ENCODE peak calls at places on chromosomes 3 and 15, in six cellular contexts. One of them, this sample, is unnamed.

GRCh38 chr3:28850186-28850585 is 430.7 kb upstream of the RBMS3 start:
- DNase-seq in stomach: no peak
- DNase-seq in transverse colon: no peak
- DNase-seq in dorsolateral prefrontal cortex: no peak
- DNase-seq in AG04450: no peak
- DNase-seq in PC-3: no peak
- DNase-seq in this sample: no peak

GRCh38 chr15:82043726-82044372 is 2.0 kb downstream of the MEX3B start:
- DNase-seq in stomach: no peak
- DNase-seq in transverse colon: peak; percentile 10
- DNase-seq in dorsolateral prefrontal cortex: peak; percentile 41
- DNase-seq in AG04450: no peak
- DNase-seq in PC-3: no peak
- DNase-seq in this sample: no peak

GRCh38 chr3:122389892-122390291 is 5.9 kb downstream of the FAM162A start:
- DNase-seq in stomach: no peak
- DNase-seq in transverse colon: no peak
- DNase-seq in dorsolateral prefrontal cortex: no peak
- DNase-seq in AG04450: no peak
- DNase-seq in PC-3: no peak
- DNase-seq in this sample: no peak

GRCh38 chr15:45441036-45441435 is 62.7 kb upstream of the GATM start:
- DNase-seq in stomach: no peak
- DNase-seq in transverse colon: no peak
- DNase-seq in dorsolateral prefrontal cortex: no peak
- DNase-seq in AG04450: no peak
- DNase-seq in PC-3: no peak
- DNase-seq in this sample: no peak

GRCh38 chr3:31250116-31250813 is 282.5 kb upstream of the STT3B start:
- DNase-seq in stomach: no peak
- DNase-seq in transverse colon: no peak
- DNase-seq in dorsolateral prefrontal cortex: no peak
- DNase-seq in AG04450: no peak
- DNase-seq in PC-3: peak; percentile 65
- DNase-seq in this sample: no peak

GRCh38 chr3:124177070-124177469 is 185.1 kb upstream of the ROPN1 start:
- DNase-seq in stomach: no peak
- DNase-seq in transverse colon: no peak
- DNase-seq in dorsolateral prefrontal cortex: no peak
- DNase-seq in AG04450: no peak
- DNase-seq in PC-3: no peak
- DNase-seq in this sample: no peak

GRCh38 chr3:53194218-53195065 is 33.4 kb downstream of the PRKCD start:
- DNase-seq in stomach: no peak
- DNase-seq in transverse colon: no peak
- DNase-seq in dorsolateral prefrontal cortex: no peak
- DNase-seq in AG04450: no peak
- DNase-seq in PC-3: peak; percentile 55
- DNase-seq in this sample: no peak

GRCh38 chr3:32403663-32404062 is 12.0 kb downstream of the CMTM7 start:
- DNase-seq in stomach: no peak
- DNase-seq in transverse colon: no peak
- DNase-seq in dorsolateral prefrontal cortex: no peak
- DNase-seq in AG04450: no peak
- DNase-seq in PC-3: no peak
- DNase-seq in this sample: no peak

GRCh38 chr15:45448516-45448915 is 70.2 kb upstream of the GATM start:
- DNase-seq in stomach: no peak
- DNase-seq in transverse colon: peak; percentile 69
- DNase-seq in dorsolateral prefrontal cortex: no peak
- DNase-seq in AG04450: no peak
- DNase-seq in PC-3: peak; percentile 28
- DNase-seq in this sample: peak; percentile 86

GRCh38 chr3:127590593-127591477 is at the start of gene TPRA1:
- DNase-seq in stomach: peak; percentile 89
- DNase-seq in transverse colon: peak; percentile 90
- DNase-seq in dorsolateral prefrontal cortex: peak; percentile 95
- DNase-seq in AG04450: peak; percentile 91
- DNase-seq in PC-3: peak; percentile 92
- DNase-seq in this sample: peak; percentile 91

GRCh38 chr3:12884104-12884742 is 42.9 kb upstream of the RPL32 start:
- DNase-seq in stomach: no peak
- DNase-seq in transverse colon: peak; percentile 37
- DNase-seq in dorsolateral prefrontal cortex: peak; percentile 91
- DNase-seq in AG04450: peak; percentile 11
- DNase-seq in PC-3: no peak
- DNase-seq in this sample: no peak

GRCh38 chr3:14829811-14830210 is 11.0 kb downstream of the FGD5 start:
- DNase-seq in stomach: no peak
- DNase-seq in transverse colon: no peak
- DNase-seq in dorsolateral prefrontal cortex: no peak
- DNase-seq in AG04450: no peak
- DNase-seq in PC-3: no peak
- DNase-seq in this sample: no peak

GRCh38 chr15:100131321-100132224 is 210.2 kb downstream of the ADAMTS17 start:
- DNase-seq in stomach: peak; percentile 41
- DNase-seq in transverse colon: peak; percentile 24
- DNase-seq in dorsolateral prefrontal cortex: no peak
- DNase-seq in AG04450: no peak
- DNase-seq in PC-3: peak; percentile 56
- DNase-seq in this sample: no peak

GRCh38 chr15:81175496-81175895 is 21.2 kb upstream of the IL16 start:
- DNase-seq in stomach: no peak
- DNase-seq in transverse colon: no peak
- DNase-seq in dorsolateral prefrontal cortex: no peak
- DNase-seq in AG04450: no peak
- DNase-seq in PC-3: no peak
- DNase-seq in this sample: no peak

GRCh38 chr3:63751459-63751858 is 67.6 kb upstream of the C3orf49 start:
- DNase-seq in stomach: no peak
- DNase-seq in transverse colon: no peak
- DNase-seq in dorsolateral prefrontal cortex: no peak
- DNase-seq in AG04450: no peak
- DNase-seq in PC-3: no peak
- DNase-seq in this sample: no peak

GRCh38 chr3:69094467-69095205 is 9.9 kb downstream of the ARL6IP5 start:
- DNase-seq in stomach: no peak
- DNase-seq in transverse colon: no peak
- DNase-seq in dorsolateral prefrontal cortex: no peak
- DNase-seq in AG04450: no peak
- DNase-seq in PC-3: no peak
- DNase-seq in this sample: no peak

GRCh38 chr3:172103724-172104123 is 64.3 kb downstream of the FNDC3B start:
- DNase-seq in stomach: no peak
- DNase-seq in transverse colon: no peak
- DNase-seq in dorsolateral prefrontal cortex: no peak
- DNase-seq in AG04450: no peak
- DNase-seq in PC-3: no peak
- DNase-seq in this sample: no peak

GRCh38 chr3:4512895-4513616 is 19.9 kb downstream of the ITPR1 start:
- DNase-seq in stomach: no peak
- DNase-seq in transverse colon: no peak
- DNase-seq in dorsolateral prefrontal cortex: no peak
- DNase-seq in AG04450: no peak
- DNase-seq in PC-3: no peak
- DNase-seq in this sample: no peak

GRCh38 chr15:25441111-25441510 is 2.3 kb upstream of the UBE3A start:
- DNase-seq in stomach: no peak
- DNase-seq in transverse colon: no peak
- DNase-seq in dorsolateral prefrontal cortex: no peak
- DNase-seq in AG04450: no peak
- DNase-seq in PC-3: peak; percentile 51
- DNase-seq in this sample: no peak

DNA sequence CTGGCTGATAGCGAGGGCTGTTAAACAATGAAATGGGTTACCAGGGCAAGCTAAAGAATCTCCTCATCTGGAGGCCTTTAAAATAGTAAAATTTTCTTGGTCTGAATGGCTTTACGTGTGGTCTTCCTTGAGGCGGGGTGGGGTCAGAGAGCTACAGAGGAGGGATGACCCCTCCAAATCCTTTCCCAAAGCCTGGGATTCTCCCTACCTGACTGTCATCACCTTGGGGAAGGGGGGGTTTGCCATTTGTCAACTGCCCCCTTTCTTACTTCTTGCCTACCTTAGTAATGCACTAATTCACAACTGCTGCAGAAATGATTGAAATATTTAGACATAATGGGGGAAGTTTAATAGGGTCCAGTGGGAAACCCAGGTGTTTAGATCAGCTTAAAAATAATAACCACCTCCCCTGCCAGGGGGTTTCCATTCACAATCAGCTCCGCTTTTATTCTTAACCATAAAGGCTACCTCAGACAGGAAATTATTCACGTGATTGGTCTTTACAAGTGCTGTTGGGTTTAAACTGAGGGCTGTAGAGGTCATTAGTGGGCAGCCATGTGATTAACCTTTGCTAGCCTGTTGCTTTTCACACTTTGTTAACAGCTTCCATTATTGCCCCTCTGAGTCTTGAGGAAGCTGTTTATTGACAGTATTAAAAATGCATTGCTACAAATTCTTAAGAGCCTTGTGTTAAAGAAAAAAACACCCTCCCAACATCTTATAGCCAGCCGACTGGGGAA is 276.5 kb upstream of the ATP11B start:
- DNase-seq in stomach: no peak
- DNase-seq in transverse colon: no peak
- DNase-seq in dorsolateral prefrontal cortex: no peak
- DNase-seq in AG04450: no peak
- DNase-seq in PC-3: no peak
- DNase-seq in this sample: no peak
- TF ChIP-seq CTCF in stomach: no peak
- TF ChIP-seq CTCF in transverse colon: no peak
- TF ChIP-seq CTCF in dorsolateral prefrontal cortex: no peak
- TF ChIP-seq CTCF in AG04450: no peak
- TF ChIP-seq CTCF in PC-3: no peak
- TF ChIP-seq CTCF in this sample: no peak

GRCh38 chr3:107992976-107993684 is 97.7 kb downstream of the CD47 start:
- DNase-seq in stomach: no peak
- DNase-seq in transverse colon: no peak
- DNase-seq in dorsolateral prefrontal cortex: no peak
- DNase-seq in AG04450: no peak
- DNase-seq in PC-3: peak; percentile 94
- DNase-seq in this sample: no peak
- H3K27ac ChIP-seq in stomach: no peak overlapping the region
- H3K27ac ChIP-seq in transverse colon: no peak overlapping the region
- H3K27ac ChIP-seq in dorsolateral prefrontal cortex: no peak overlapping the region
- H3K27ac ChIP-seq in AG04450: no peak overlapping the region
- H3K27ac ChIP-seq in PC-3: peak overlapping the region; percentile 98
- H3K27ac ChIP-seq in this sample: no peak overlapping the region

GRCh38 chr3:37703633-37704032 is 158.0 kb upstream of the CTDSPL start:
- DNase-seq in stomach: no peak
- DNase-seq in transverse colon: no peak
- DNase-seq in dorsolateral prefrontal cortex: no peak
- DNase-seq in AG04450: no peak
- DNase-seq in PC-3: peak; percentile 18
- DNase-seq in this sample: no peak

GRCh38 chr3:37704129-37704528 is 157.6 kb upstream of the CTDSPL start:
- DNase-seq in stomach: no peak
- DNase-seq in transverse colon: no peak
- DNase-seq in dorsolateral prefrontal cortex: no peak
- DNase-seq in AG04450: no peak
- DNase-seq in PC-3: no peak
- DNase-seq in this sample: no peak

GRCh38 chr3:37702478-37703154 is 159.1 kb upstream of the CTDSPL start:
- DNase-seq in stomach: no peak
- DNase-seq in transverse colon: no peak
- DNase-seq in dorsolateral prefrontal cortex: no peak
- DNase-seq in AG04450: no peak
- DNase-seq in PC-3: no peak
- DNase-seq in this sample: no peak

GRCh38 chr3:37701729-37702128 is 160.0 kb upstream of the CTDSPL start:
- DNase-seq in stomach: no peak
- DNase-seq in transverse colon: no peak
- DNase-seq in dorsolateral prefrontal cortex: no peak
- DNase-seq in AG04450: no peak
- DNase-seq in PC-3: no peak
- DNase-seq in this sample: no peak

GRCh38 chr3:37700849-37701248 is 160.8 kb upstream of the CTDSPL start:
- DNase-seq in stomach: no peak
- DNase-seq in transverse colon: no peak
- DNase-seq in dorsolateral prefrontal cortex: no peak
- DNase-seq in AG04450: no peak
- DNase-seq in PC-3: peak; percentile 38
- DNase-seq in this sample: peak; percentile 25
- TF ChIP-seq CTCF in stomach: no peak
- TF ChIP-seq CTCF in transverse colon: peak; percentile 30
- TF ChIP-seq CTCF in dorsolateral prefrontal cortex: no peak
- TF ChIP-seq CTCF in AG04450: no peak
- TF ChIP-seq CTCF in PC-3: peak; percentile 47
- TF ChIP-seq CTCF in this sample: no peak

GRCh38 chr15:64009798-64010241 is 36.5 kb downstream of the DAPK2 start:
- DNase-seq in stomach: no peak
- DNase-seq in transverse colon: no peak
- DNase-seq in dorsolateral prefrontal cortex: no peak
- DNase-seq in AG04450: no peak
- DNase-seq in PC-3: peak; percentile 83
- DNase-seq in this sample: no peak
- H3K27ac ChIP-seq in stomach: peak overlapping the region; percentile 18
- H3K27ac ChIP-seq in transverse colon: peak overlapping the region; percentile 67
- H3K27ac ChIP-seq in dorsolateral prefrontal cortex: no peak overlapping the region
- H3K27ac ChIP-seq in AG04450: no peak overlapping the region
- H3K27ac ChIP-seq in PC-3: peak overlapping the region; percentile 52
- H3K27ac ChIP-seq in this sample: peak overlapping the region; percentile 72

GRCh38 chr3:43690400-43691119 is at the start of gene ABHD5:
- DNase-seq in stomach: peak; percentile 93
- DNase-seq in transverse colon: peak; percentile 92
- DNase-seq in dorsolateral prefrontal cortex: peak; percentile 86
- DNase-seq in AG04450: peak; percentile 85
- DNase-seq in PC-3: peak; percentile 98
- DNase-seq in this sample: peak; percentile 89
- TF ChIP-seq CTCF in stomach: no peak
- TF ChIP-seq CTCF in transverse colon: no peak
- TF ChIP-seq CTCF in dorsolateral prefrontal cortex: no peak
- TF ChIP-seq CTCF in AG04450: peak; percentile 39
- TF ChIP-seq CTCF in PC-3: peak; percentile 34
- TF ChIP-seq CTCF in this sample: no peak

GRCh38 chr15:52681441-52681840 is 2.3 kb upstream of the ATOSA start:
- DNase-seq in stomach: no peak
- DNase-seq in transverse colon: no peak
- DNase-seq in dorsolateral prefrontal cortex: no peak
- DNase-seq in AG04450: no peak
- DNase-seq in PC-3: no peak
- DNase-seq in this sample: no peak

GRCh38 chr15:52682776-52683175 is 3.6 kb upstream of the ATOSA start:
- DNase-seq in stomach: no peak
- DNase-seq in transverse colon: no peak
- DNase-seq in dorsolateral prefrontal cortex: no peak
- DNase-seq in AG04450: no peak
- DNase-seq in PC-3: peak; percentile 26
- DNase-seq in this sample: no peak

GRCh38 chr15:52682200-52682599 is 3.0 kb upstream of the ATOSA start:
- DNase-seq in stomach: no peak
- DNase-seq in transverse colon: no peak
- DNase-seq in dorsolateral prefrontal cortex: no peak
- DNase-seq in AG04450: no peak
- DNase-seq in PC-3: no peak
- DNase-seq in this sample: no peak

GRCh38 chr15:52680756-52681155 is 1.6 kb upstream of the ATOSA start:
- DNase-seq in stomach: no peak
- DNase-seq in transverse colon: no peak
- DNase-seq in dorsolateral prefrontal cortex: no peak
- DNase-seq in AG04450: no peak
- DNase-seq in PC-3: no peak
- DNase-seq in this sample: no peak

GRCh38 chr15:52683585-52683984 is 4.4 kb upstream of the ATOSA start:
- DNase-seq in stomach: no peak
- DNase-seq in transverse colon: no peak
- DNase-seq in dorsolateral prefrontal cortex: no peak
- DNase-seq in AG04450: no peak
- DNase-seq in PC-3: no peak
- DNase-seq in this sample: no peak
- H3K27ac ChIP-seq in stomach: no peak overlapping the region
- H3K27ac ChIP-seq in transverse colon: peak overlapping the region; percentile 36
- H3K27ac ChIP-seq in dorsolateral prefrontal cortex: no peak overlapping the region
- H3K27ac ChIP-seq in AG04450: no peak overlapping the region
- H3K27ac ChIP-seq in PC-3: no peak overlapping the region
- H3K27ac ChIP-seq in this sample: peak overlapping the region; percentile 8

This sample was measured in colonic mucosa.